ENCODE peak calls at places on chromosomes 13 and 19, in eight cellular contexts. One of them, this sample, is unnamed.
A peak's percentile ranks its signal among the peaks of the same experiment; 100 is the strongest.

GRCh38 chr19:10431254-10431942 is 11.1 kb downstream of the PDE4A start:
- DNase-seq in stimulated activated CD4-positive, alpha-beta T cell treated with anti-CD3 and anti-CD28 coated beads, Interleukin-15, amount 100 ng/mL, for 24 hours: peak; percentile 51
- DNase-seq in smooth muscle cell of the brain vasculature: no peak
- DNase-seq in heart left ventricle: no peak
- DNase-seq in AG04450: no peak
- DNase-seq in LHCN-M2: no peak
- DNase-seq in HFF-Myc: no peak
- DNase-seq in epithelial cell of esophagus: no peak
- DNase-seq in this sample: peak; percentile 69

GRCh38 chr13:30371649-30372265 is 50.5 kb upstream of the UBE2L5 start:
- DNase-seq in stimulated activated CD4-positive, alpha-beta T cell treated with anti-CD3 and anti-CD28 coated beads, Interleukin-15, amount 100 ng/mL, for 24 hours: peak; percentile 59
- DNase-seq in smooth muscle cell of the brain vasculature: no peak
- DNase-seq in heart left ventricle: no peak
- DNase-seq in AG04450: no peak
- DNase-seq in LHCN-M2: peak; percentile 30
- DNase-seq in HFF-Myc: no peak
- DNase-seq in epithelial cell of esophagus: peak; percentile 65
- DNase-seq in this sample: no peak

GRCh38 chr13:48505597-48506091 is 27.2 kb downstream of the RCBTB2 start:
- DNase-seq in stimulated activated CD4-positive, alpha-beta T cell treated with anti-CD3 and anti-CD28 coated beads, Interleukin-15, amount 100 ng/mL, for 24 hours: peak; percentile 54
- DNase-seq in smooth muscle cell of the brain vasculature: no peak
- DNase-seq in heart left ventricle: peak; percentile 69
- DNase-seq in AG04450: peak; percentile 8
- DNase-seq in LHCN-M2: peak; percentile 97
- DNase-seq in HFF-Myc: no peak
- DNase-seq in epithelial cell of esophagus: peak; percentile 6
- DNase-seq in this sample: no peak

GRCh38 chr13:99282264-99283231 is 24.4 kb upstream of the GPR18 start:
- DNase-seq in stimulated activated CD4-positive, alpha-beta T cell treated with anti-CD3 and anti-CD28 coated beads, Interleukin-15, amount 100 ng/mL, for 24 hours: no peak
- DNase-seq in smooth muscle cell of the brain vasculature: no peak
- DNase-seq in heart left ventricle: no peak
- DNase-seq in AG04450: no peak
- DNase-seq in LHCN-M2: no peak
- DNase-seq in HFF-Myc: no peak
- DNase-seq in epithelial cell of esophagus: no peak
- DNase-seq in this sample: no peak

GRCh38 chr13:102139626-102140025 is 262.2 kb downstream of the FGF14 start:
- DNase-seq in stimulated activated CD4-positive, alpha-beta T cell treated with anti-CD3 and anti-CD28 coated beads, Interleukin-15, amount 100 ng/mL, for 24 hours: no peak
- DNase-seq in smooth muscle cell of the brain vasculature: no peak
- DNase-seq in heart left ventricle: no peak
- DNase-seq in AG04450: no peak
- DNase-seq in LHCN-M2: no peak
- DNase-seq in HFF-Myc: no peak
- DNase-seq in epithelial cell of esophagus: no peak
- DNase-seq in this sample: no peak

GRCh38 chr13:99224019-99224418 is 23.4 kb downstream of the UBAC2 start:
- DNase-seq in stimulated activated CD4-positive, alpha-beta T cell treated with anti-CD3 and anti-CD28 coated beads, Interleukin-15, amount 100 ng/mL, for 24 hours: no peak
- DNase-seq in smooth muscle cell of the brain vasculature: no peak
- DNase-seq in heart left ventricle: no peak
- DNase-seq in AG04450: no peak
- DNase-seq in LHCN-M2: no peak
- DNase-seq in HFF-Myc: no peak
- DNase-seq in epithelial cell of esophagus: no peak
- DNase-seq in this sample: no peak

GRCh38 chr13:113656831-113657671 is 947 bp downstream of the ATP4B start:
- DNase-seq in stimulated activated CD4-positive, alpha-beta T cell treated with anti-CD3 and anti-CD28 coated beads, Interleukin-15, amount 100 ng/mL, for 24 hours: no peak
- DNase-seq in smooth muscle cell of the brain vasculature: no peak
- DNase-seq in heart left ventricle: peak; percentile 4
- DNase-seq in AG04450: no peak
- DNase-seq in LHCN-M2: no peak
- DNase-seq in HFF-Myc: no peak
- DNase-seq in epithelial cell of esophagus: no peak
- DNase-seq in this sample: peak; percentile 59

GRCh38 chr19:35715355-35715809 is 2.4 kb upstream of the KMT2B start:
- DNase-seq in stimulated activated CD4-positive, alpha-beta T cell treated with anti-CD3 and anti-CD28 coated beads, Interleukin-15, amount 100 ng/mL, for 24 hours: peak; percentile 35
- DNase-seq in smooth muscle cell of the brain vasculature: no peak
- DNase-seq in heart left ventricle: no peak
- DNase-seq in AG04450: no peak
- DNase-seq in LHCN-M2: no peak
- DNase-seq in HFF-Myc: no peak
- DNase-seq in epithelial cell of esophagus: no peak
- DNase-seq in this sample: peak; percentile 56

GRCh38 chr19:17326595-17326966 is 8.1 kb downstream of the ANO8 start:
- DNase-seq in stimulated activated CD4-positive, alpha-beta T cell treated with anti-CD3 and anti-CD28 coated beads, Interleukin-15, amount 100 ng/mL, for 24 hours: no peak
- DNase-seq in smooth muscle cell of the brain vasculature: no peak
- DNase-seq in heart left ventricle: no peak
- DNase-seq in AG04450: no peak
- DNase-seq in LHCN-M2: no peak
- DNase-seq in HFF-Myc: no peak
- DNase-seq in epithelial cell of esophagus: peak; percentile 67
- DNase-seq in this sample: no peak

GRCh38 chr13:113976711-113977684 is 3.1 kb upstream of the C13orf46 start:
- DNase-seq in stimulated activated CD4-positive, alpha-beta T cell treated with anti-CD3 and anti-CD28 coated beads, Interleukin-15, amount 100 ng/mL, for 24 hours: no peak
- DNase-seq in smooth muscle cell of the brain vasculature: no peak
- DNase-seq in heart left ventricle: no peak
- DNase-seq in AG04450: peak; percentile 38
- DNase-seq in LHCN-M2: peak; percentile 77
- DNase-seq in HFF-Myc: no peak
- DNase-seq in epithelial cell of esophagus: peak; percentile 26
- DNase-seq in this sample: peak; percentile 62

GRCh38 chr13:113904411-113904810 is 40.5 kb upstream of the GAS6 start:
- DNase-seq in stimulated activated CD4-positive, alpha-beta T cell treated with anti-CD3 and anti-CD28 coated beads, Interleukin-15, amount 100 ng/mL, for 24 hours: peak; percentile 41
- DNase-seq in smooth muscle cell of the brain vasculature: no peak
- DNase-seq in heart left ventricle: no peak
- DNase-seq in AG04450: no peak
- DNase-seq in LHCN-M2: peak; percentile 52
- DNase-seq in HFF-Myc: no peak
- DNase-seq in epithelial cell of esophagus: peak; percentile 61
- DNase-seq in this sample: peak; percentile 80

This sample was measured in H7.